ENCODE peak calls at places on chromosomes 5 and 9, in eight cellular contexts. B is naive B cell; K is effector CD4-positive, alpha-beta T cell; Q is fibroblast of the aortic adventitia; Y is nucleus accumbens; A is EL; U is kidney tubule cell; J is MCF 10A. I is an unnamed sample.

GRCh38 chr5:169875091-169875727 is 105.1 kb downstream of the INSYN2B start:
- DNase-seq in Q (peak; percentile 63), Y (no peak), A (peak; percentile 4), J (peak; percentile 66), K (no peak), B (no peak), U (no peak), I (no peak)

GRCh38 chr5:118791986-118792734 is 196.2 kb downstream of the DTWD2 start:
- DNase-seq in Q (peak; percentile 82), J (peak; percentile 70), B (peak; percentile 26), A (peak; percentile 68), U (peak; percentile 74), Y (peak; percentile 59), K (no peak), I (no peak)

GRCh38 chr9:21153688-21154608 is 12.3 kb upstream of the IFNW1 start:
- DNase-seq in B (no peak), U (peak; percentile 49), J (peak; percentile 32), Q (peak; percentile 21), K (no peak), A (peak; percentile 34), Y (no peak), I (no peak)

GRCh38 chr5:93604119-93604963 is 21.3 kb downstream of the NR2F1 start:
- DNase-seq in K (no peak), Q (no peak), J (no peak), U (peak; percentile 9), A (peak; percentile 46), Y (no peak), B (no peak), I (no peak)

GRCh38 chr5:160369990-160370712 is at the start of gene C1QTNF2:
- DNase-seq in B (no peak), A (peak; percentile 76), Q (peak; percentile 72), U (peak; percentile 54), J (peak; percentile 53), K (no peak), Y (peak; percentile 65), I (no peak)

GRCh38 chr5:36090033-36090432 is 23.4 kb upstream of the UGT3A2 start:
- DNase-seq in A (peak; percentile 48), B (no peak), K (no peak), Q (peak; percentile 8), J (peak; percentile 25), Y (no peak), U (peak; percentile 55), I (no peak)

GRCh38 chr5:125775896-125776295 is 647.3 kb upstream of the GRAMD2B start:
- DNase-seq in A (no peak), U (no peak), K (no peak), B (no peak), J (no peak), Y (no peak), Q (no peak), I (no peak)

GRCh38 chr9:136859821-136860269 is 6.3 kb downstream of the EDF1 start:
- DNase-seq in B (no peak), U (no peak), Q (no peak), A (no peak), Y (no peak), J (no peak), K (no peak), I (no peak)

GRCh38 chr9:63817622-63818518 is 1467.1 kb downstream of the FOXD4L5 start:
- DNase-seq in Q (peak; percentile 12), Y (no peak), U (peak; percentile 53), B (peak; percentile 55), J (no peak), A (peak; percentile 23), K (peak; percentile 45), I (peak; percentile 59)

GRCh38 chr5:3596261-3596825 is 711 bp downstream of the IRX1 start:
- DNase-seq in A (no peak), K (no peak), U (peak; percentile 33), J (peak; percentile 50), Y (no peak), B (no peak), Q (peak; percentile 18), I (no peak)

GRCh38 chr9:109469646-109470358 is 28.3 kb downstream of the PTPN3 start:
- DNase-seq in B (peak; percentile 20), J (peak; percentile 88), A (peak; percentile 77), Y (peak; percentile 70), U (peak; percentile 84), K (peak; percentile 24), Q (peak; percentile 80), I (no peak)